ENCODE peak calls at places on chromosome 1, in four cellular contexts. L, Q, B and W are unnamed samples.
A peak's percentile ranks its signal among the peaks of the same experiment; 100 is the strongest.

GRCh38 chr1:161020573-161021167 is at the start of gene F11R:
- DNase-seq in L (peak; percentile 34), B (peak; percentile 20), Q (peak; percentile 74), W (peak; percentile 49)

GRCh38 chr1:173420330-173420806 is 56.8 kb upstream of the PRDX6 start:
- DNase-seq in B (peak; percentile 46), Q (peak; percentile 72), L (peak; percentile 40), W (peak; percentile 87)

GRCh38 chr1:177383715-177384114 is 213.0 kb downstream of the BRINP2 start:
- DNase-seq in Q (no peak), B (no peak), L (no peak), W (no peak)

GRCh38 chr1:102588536-102588935 is 519.8 kb downstream of the COL11A1 start:
- DNase-seq in Q (peak; percentile 1), B (no peak), L (no peak), W (no peak)

GRCh38 chr1:117210386-117210785 is 341 bp downstream of the VTCN1 start:
- DNase-seq in B (no peak), Q (no peak), L (no peak), W (no peak)

GRCh38 chr1:14443164-14443787 is 155.2 kb upstream of the KAZN start:
- DNase-seq in L (no peak), Q (no peak), B (no peak), W (peak; percentile 28)

GRCh38 chr1:237341391-237341790 is 299.4 kb downstream of the RYR2 start:
- DNase-seq in B (no peak), Q (no peak), L (no peak), W (no peak)

GRCh38 chr1:109826446-109826845 is 62.7 kb upstream of the EPS8L3 start:
- DNase-seq in Q (no peak), L (no peak), B (no peak), W (no peak)

GRCh38 chr1:45767035-45767434 is 16.6 kb upstream of the IPP start:
- DNase-seq in L (no peak), Q (no peak), B (no peak), W (peak; percentile 38)

GRCh38 chr1:66476774-66477173 is 57.2 kb upstream of the SGIP1 start:
- DNase-seq in L (no peak), Q (no peak), B (no peak), W (peak; percentile 68)

GRCh38 chr1:20271498-20272400 is 18.9 kb upstream of the VWA5B1 start:
- DNase-seq in L (no peak), Q (no peak), B (no peak), W (no peak)

GRCh38 chr1:65539272-65540131 is 119.0 kb downstream of the LEPR start:
- DNase-seq in Q (no peak), L (no peak), B (no peak), W (no peak)

DNA sequence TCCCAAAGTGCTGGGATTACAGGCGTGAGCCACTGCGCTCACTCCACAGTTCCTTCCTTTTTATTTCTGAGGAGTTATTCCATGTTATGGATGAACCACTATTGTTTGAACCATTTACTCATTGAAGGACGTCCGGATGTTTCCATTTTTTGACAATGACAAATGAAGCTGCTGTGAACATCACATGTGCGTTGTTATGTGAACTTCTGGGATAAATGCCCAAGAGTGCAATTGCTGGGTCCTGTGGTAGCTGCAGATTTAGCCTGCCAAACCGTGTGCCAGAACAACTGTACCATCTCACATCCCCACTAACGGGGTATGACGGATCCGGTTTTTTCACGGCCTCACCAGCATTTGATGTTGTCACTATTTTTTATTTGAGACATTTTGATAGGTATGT is 249.3 kb upstream of the VAMP3 start:
- DNase-seq in L (peak; percentile 40), Q (no peak), B (no peak), W (no peak)
- TF ChIP-seq CTCF in L (no peak), Q (no peak), B (no peak), W (no peak)

DNA sequence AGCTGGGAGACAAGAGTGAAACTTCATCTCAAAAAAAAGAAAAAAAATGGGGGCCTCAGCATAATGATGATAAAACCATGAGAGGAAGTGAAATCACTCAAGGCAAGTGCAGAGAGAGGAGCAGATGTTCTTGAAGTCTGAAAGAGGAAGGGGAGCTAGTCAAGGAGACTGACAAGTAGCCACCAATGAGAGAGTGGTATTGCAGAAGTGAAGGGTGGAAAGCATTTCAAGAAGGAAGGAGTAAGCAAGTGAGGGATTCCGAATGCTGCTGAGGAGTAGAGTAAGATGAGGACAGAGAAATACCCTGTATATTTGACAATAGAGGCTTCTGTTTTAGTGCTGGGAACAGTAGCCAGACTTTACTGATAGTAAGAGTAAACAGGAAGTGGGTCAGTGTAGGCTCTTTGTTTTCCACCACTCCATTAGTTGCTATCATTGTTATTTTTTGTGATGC is 2.9 kb downstream of the TATDN3 start:
- DNase-seq in L (no peak), B (no peak), Q (no peak), W (no peak)
- H3K4me3 ChIP-seq in L (no peak overlapping the region), B (no peak overlapping the region), Q (no peak overlapping the region), W (no peak overlapping the region)

DNA sequence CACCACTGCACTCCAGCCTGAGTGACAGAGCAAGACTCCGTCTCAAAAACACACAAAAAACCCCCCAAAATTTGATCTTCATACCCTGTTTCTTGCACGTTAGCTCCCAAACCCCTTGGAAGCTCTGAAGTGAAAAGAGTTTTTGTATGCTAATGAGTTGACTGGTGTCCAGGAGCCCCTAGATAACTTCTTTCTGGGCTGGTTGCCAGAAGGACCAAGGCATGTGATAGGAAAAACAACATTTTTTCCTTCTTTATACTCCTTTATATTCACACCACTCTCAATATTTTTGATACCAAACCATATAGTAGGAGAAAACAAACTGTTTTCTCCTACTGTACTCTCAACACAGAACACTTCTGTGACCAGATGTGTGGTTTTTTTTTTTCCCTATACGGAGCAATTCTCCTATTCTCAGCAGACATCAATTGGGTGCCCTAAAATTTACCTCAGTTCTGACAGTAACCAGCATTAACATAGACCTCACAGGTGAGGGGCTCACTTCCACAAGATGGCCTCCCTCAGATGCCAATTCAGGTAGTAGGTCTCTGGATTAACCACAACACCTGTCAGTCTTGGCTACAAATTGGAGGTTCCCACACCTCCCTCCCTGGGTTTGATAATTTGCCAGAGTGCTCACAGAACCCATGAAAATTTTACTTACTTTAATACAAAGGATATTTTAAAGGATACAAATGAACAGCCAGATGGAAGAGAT is 25.5 kb downstream of the ZYG11B start:
- DNase-seq in Q (no peak), L (no peak), B (no peak), W (peak; percentile 50)
- TF ChIP-seq CTCF in Q (no peak), L (no peak), B (no peak), W (no peak)

DNA sequence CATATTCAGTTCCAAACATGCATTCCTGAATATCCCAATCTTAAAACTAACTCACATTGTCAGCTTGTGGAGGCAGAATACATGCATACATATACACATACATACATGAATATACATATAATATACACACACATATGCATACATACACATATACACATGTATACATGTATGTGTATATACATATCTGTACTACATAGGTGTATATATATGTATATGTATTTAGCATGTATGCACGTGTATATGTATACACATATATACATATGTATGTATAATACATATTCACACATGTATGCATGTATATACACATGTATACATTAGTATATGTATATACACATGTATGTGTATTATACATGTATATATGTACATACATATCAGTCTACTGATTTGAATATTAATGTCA is 1.2 kb upstream of the ZNF691 start:
- DNase-seq in L (no peak), Q (no peak), B (no peak), W (no peak)
- H3K4me3 ChIP-seq in L (no peak overlapping the region), Q (no peak overlapping the region), B (no peak overlapping the region), W (no peak overlapping the region)

DNA sequence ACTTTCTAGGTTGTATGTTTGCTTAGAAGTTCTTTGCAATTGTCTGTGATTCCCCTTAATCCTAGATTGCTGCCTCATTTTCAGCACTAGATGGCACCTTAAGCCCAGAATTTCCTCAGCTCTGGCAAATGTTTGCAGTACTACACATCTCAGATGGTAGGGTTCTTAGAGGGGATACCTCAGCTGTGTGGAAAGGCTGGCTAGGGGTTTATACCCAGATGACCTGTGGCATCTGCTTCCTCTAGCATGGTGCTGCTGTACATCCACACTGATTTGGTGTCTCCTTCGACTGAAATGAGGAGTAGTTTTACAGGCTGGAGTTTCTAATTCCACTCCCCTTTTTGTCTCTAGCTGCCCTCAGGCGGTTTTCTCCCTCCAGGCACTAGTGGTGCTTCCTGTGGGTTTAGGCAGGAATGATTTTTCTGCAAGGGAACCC is 23.5 kb downstream of the ASB17 start:
- DNase-seq in B (no peak), Q (peak; percentile 4), L (no peak), W (peak; percentile 45)
- TF ChIP-seq CTCF in B (no peak), Q (no peak), L (no peak), W (peak; percentile 64)

GRCh38 chr1:162996261-162996660 is 72.9 kb upstream of the RGS4 start:
- DNase-seq in L (no peak), B (no peak), Q (no peak), W (peak; percentile 51)

GRCh38 chr1:162993866-162994265 is 75.3 kb upstream of the RGS4 start:
- DNase-seq in B (no peak), L (no peak), Q (no peak), W (peak; percentile 19)

GRCh38 chr1:162992945-162993344 is 76.2 kb upstream of the RGS4 start:
- DNase-seq in Q (no peak), B (no peak), L (no peak), W (peak; percentile 80)

GRCh38 chr1:162994921-162995320 is 74.2 kb upstream of the RGS4 start:
- DNase-seq in B (no peak), Q (no peak), L (no peak), W (no peak)

GRCh38 chr1:162997499-162998285 is 71.5 kb upstream of the RGS4 start:
- DNase-seq in L (no peak), Q (no peak), B (no peak), W (no peak)
- H3K4me3 ChIP-seq in L (no peak overlapping the region), Q (no peak overlapping the region), B (no peak overlapping the region), W (no peak overlapping the region)